ENCODE peak calls at places on chromosomes 3 and 15, in five cellular contexts. One of them, this sample, is unnamed.

GRCh38 chr3:131349946-131350347 is 31.6 kb upstream of the NUDT16 start:
- DNase-seq in GM23248: peak; percentile 91
- DNase-seq in adrenal gland: peak; percentile 92
- DNase-seq in neuronal stem cell: no peak
- DNase-seq in body of pancreas: no peak
- DNase-seq in this sample: no peak

GRCh38 chr3:15007681-15008141 is 57.4 kb downstream of the MRPS25 start:
- DNase-seq in GM23248: peak; percentile 83
- DNase-seq in neuronal stem cell: no peak
- DNase-seq in body of pancreas: no peak
- DNase-seq in adrenal gland: peak; percentile 73
- DNase-seq in this sample: no peak

GRCh38 chr3:139522421-139522820 is 17.1 kb downstream of the RBP1 start:
- DNase-seq in body of pancreas: no peak
- DNase-seq in GM23248: no peak
- DNase-seq in neuronal stem cell: no peak
- DNase-seq in adrenal gland: no peak
- DNase-seq in this sample: no peak

GRCh38 chr15:56698268-56698667 is 35.0 kb downstream of the ZNF280D start:
- DNase-seq in adrenal gland: no peak
- DNase-seq in body of pancreas: no peak
- DNase-seq in GM23248: no peak
- DNase-seq in neuronal stem cell: no peak
- DNase-seq in this sample: no peak

GRCh38 chr15:52076889-52077781 is 35.4 kb downstream of the BCL2L10 start:
- DNase-seq in neuronal stem cell: no peak
- DNase-seq in GM23248: peak; percentile 88
- DNase-seq in adrenal gland: peak; percentile 41
- DNase-seq in body of pancreas: no peak
- DNase-seq in this sample: no peak

GRCh38 chr3:189457201-189457607 is 174.0 kb upstream of the TP63 start:
- DNase-seq in body of pancreas: no peak
- DNase-seq in GM23248: peak; percentile 28
- DNase-seq in adrenal gland: no peak
- DNase-seq in neuronal stem cell: no peak
- DNase-seq in this sample: no peak

GRCh38 chr3:58117561-58118305 is 93.0 kb downstream of the DNASE1L3 start:
- DNase-seq in adrenal gland: peak; percentile 72
- DNase-seq in body of pancreas: peak; percentile 87
- DNase-seq in neuronal stem cell: no peak
- DNase-seq in GM23248: peak; percentile 45
- DNase-seq in this sample: no peak

GRCh38 chr3:195859061-195859845 is 47.5 kb upstream of the MUC4 start:
- DNase-seq in neuronal stem cell: peak; percentile 75
- DNase-seq in body of pancreas: peak; percentile 82
- DNase-seq in adrenal gland: peak; percentile 80
- DNase-seq in GM23248: peak; percentile 70
- DNase-seq in this sample: peak; percentile 49

GRCh38 chr3:12296511-12296910 is 7.6 kb downstream of the PPARG start:
- DNase-seq in neuronal stem cell: peak; percentile 33
- DNase-seq in GM23248: no peak
- DNase-seq in body of pancreas: no peak
- DNase-seq in adrenal gland: no peak
- DNase-seq in this sample: no peak

GRCh38 chr15:39509941-39510845 is 70.7 kb upstream of the THBS1 start:
- DNase-seq in GM23248: no peak
- DNase-seq in adrenal gland: no peak
- DNase-seq in body of pancreas: no peak
- DNase-seq in neuronal stem cell: no peak
- DNase-seq in this sample: no peak

GRCh38 chr3:4716731-4717362 is 223.7 kb downstream of the ITPR1 start:
- DNase-seq in GM23248: peak; percentile 82
- DNase-seq in adrenal gland: no peak
- DNase-seq in body of pancreas: no peak
- DNase-seq in neuronal stem cell: no peak
- DNase-seq in this sample: no peak

GRCh38 chr3:112767177-112767576 is 79.5 kb downstream of the CD200R1L start:
- DNase-seq in neuronal stem cell: no peak
- DNase-seq in GM23248: no peak
- DNase-seq in adrenal gland: no peak
- DNase-seq in body of pancreas: no peak
- DNase-seq in this sample: no peak

GRCh38 chr3:173065543-173065970 is 75.5 kb downstream of the SPATA16 start:
- DNase-seq in neuronal stem cell: no peak
- DNase-seq in GM23248: peak; percentile 18
- DNase-seq in body of pancreas: no peak
- DNase-seq in adrenal gland: peak; percentile 2
- DNase-seq in this sample: no peak

GRCh38 chr3:13112521-13113345 is 39.5 kb upstream of the IQSEC1 start:
- DNase-seq in adrenal gland: peak; percentile 19
- DNase-seq in body of pancreas: peak; percentile 17
- DNase-seq in neuronal stem cell: no peak
- DNase-seq in GM23248: peak; percentile 32
- DNase-seq in this sample: no peak

GRCh38 chr3:194422188-194422587 is 23.1 kb upstream of the GP5 start:
- DNase-seq in adrenal gland: no peak
- DNase-seq in body of pancreas: no peak
- DNase-seq in GM23248: peak; percentile 52
- DNase-seq in neuronal stem cell: no peak
- DNase-seq in this sample: no peak

GRCh38 chr15:64209680-64210334 is 47.0 kb upstream of the PPIB start:
- DNase-seq in GM23248: peak; percentile 64
- DNase-seq in adrenal gland: no peak
- DNase-seq in neuronal stem cell: no peak
- DNase-seq in body of pancreas: no peak
- DNase-seq in this sample: peak; percentile 87

GRCh38 chr15:66934315-66934930 is 131.0 kb upstream of the SMAD3 start:
- DNase-seq in adrenal gland: no peak
- DNase-seq in body of pancreas: no peak
- DNase-seq in neuronal stem cell: no peak
- DNase-seq in GM23248: no peak
- DNase-seq in this sample: no peak

GRCh38 chr3:99012051-99012450 is 110.6 kb upstream of the DCBLD2 start:
- DNase-seq in adrenal gland: no peak
- DNase-seq in body of pancreas: no peak
- DNase-seq in GM23248: peak; percentile 8
- DNase-seq in neuronal stem cell: no peak
- DNase-seq in this sample: no peak

GRCh38 chr15:60854858-60855568 is 374.1 kb downstream of the RORA start:
- DNase-seq in adrenal gland: no peak
- DNase-seq in body of pancreas: no peak
- DNase-seq in GM23248: no peak
- DNase-seq in neuronal stem cell: no peak
- DNase-seq in this sample: no peak

GRCh38 chr3:188589056-188589455 is 435.1 kb downstream of the LPP start:
- DNase-seq in body of pancreas: no peak
- DNase-seq in neuronal stem cell: no peak
- DNase-seq in adrenal gland: no peak
- DNase-seq in GM23248: no peak
- DNase-seq in this sample: no peak

GRCh38 chr3:62554264-62554799 is 181.0 kb upstream of the FEZF2 start:
- DNase-seq in GM23248: peak; percentile 25
- DNase-seq in body of pancreas: no peak
- DNase-seq in adrenal gland: no peak
- DNase-seq in neuronal stem cell: no peak
- DNase-seq in this sample: peak; percentile 31

GRCh38 chr3:49358884-49359225 is 702 bp upstream of the GPX1 start:
- DNase-seq in body of pancreas: no peak
- DNase-seq in GM23248: no peak
- DNase-seq in adrenal gland: no peak
- DNase-seq in neuronal stem cell: no peak
- DNase-seq in this sample: no peak

DNA sequence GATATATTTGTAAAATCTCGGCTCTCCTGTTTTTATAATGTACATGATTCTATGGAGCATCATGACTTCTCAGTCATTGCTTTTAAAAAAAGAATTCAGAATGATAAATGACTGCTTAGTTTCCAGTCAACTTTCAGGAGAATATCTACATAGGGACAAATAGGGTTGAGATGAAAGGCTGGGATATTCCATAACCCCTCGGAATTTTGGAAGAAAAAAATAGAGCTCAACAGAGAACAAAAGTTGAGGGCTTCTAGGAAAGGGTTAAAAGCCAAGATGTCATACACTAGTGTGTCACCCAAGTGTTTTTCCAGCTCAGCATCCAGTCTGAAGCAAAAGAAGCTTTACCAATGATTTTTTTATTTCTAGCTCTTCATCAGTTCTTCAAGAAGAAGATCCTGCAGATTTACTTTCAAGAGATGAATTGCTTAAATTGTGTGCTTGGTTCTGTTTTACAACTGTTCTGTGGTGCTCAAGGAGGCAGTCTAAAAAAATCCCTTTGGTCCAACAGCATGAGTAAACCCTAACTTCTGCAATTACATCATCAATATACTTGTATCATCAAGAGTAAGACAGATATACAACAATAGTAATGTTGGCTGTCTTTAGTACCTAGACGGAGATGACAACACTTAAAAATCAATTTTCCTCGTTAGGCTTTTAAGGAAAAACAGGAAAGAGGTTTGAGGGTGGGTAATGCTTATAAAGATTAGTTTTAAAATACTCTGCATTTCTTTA is 979 bp downstream of the UNC13C start:
- DNase-seq in GM23248: no peak
- DNase-seq in adrenal gland: no peak
- DNase-seq in neuronal stem cell: no peak
- DNase-seq in body of pancreas: no peak
- DNase-seq in this sample: no peak
- H3K4me3 ChIP-seq in GM23248: no peak overlapping the region
- H3K4me3 ChIP-seq in adrenal gland: no peak overlapping the region
- H3K4me3 ChIP-seq in neuronal stem cell: no peak overlapping the region
- H3K4me3 ChIP-seq in body of pancreas: no peak overlapping the region
- H3K4me3 ChIP-seq in this sample: no peak overlapping the region

GRCh38 chr3:150409527-150410310 is 1.6 kb downstream of the TSC22D2 start:
- DNase-seq in GM23248: peak; percentile 82
- DNase-seq in neuronal stem cell: peak; percentile 76
- DNase-seq in body of pancreas: peak; percentile 83
- DNase-seq in adrenal gland: peak; percentile 78
- DNase-seq in this sample: peak; percentile 47
- H3K4me1 ChIP-seq in GM23248: peaks cover 24% of the 10 kb centered on the region
- H3K4me1 ChIP-seq in neuronal stem cell: no peaks in the 10 kb centered on the region
- H3K4me1 ChIP-seq in body of pancreas: peaks cover 26% of the 10 kb centered on the region
- H3K4me1 ChIP-seq in adrenal gland: peaks cover 23% of the 10 kb centered on the region
- H3K4me1 ChIP-seq in this sample: peaks cover 14% of the 10 kb centered on the region

DNA sequence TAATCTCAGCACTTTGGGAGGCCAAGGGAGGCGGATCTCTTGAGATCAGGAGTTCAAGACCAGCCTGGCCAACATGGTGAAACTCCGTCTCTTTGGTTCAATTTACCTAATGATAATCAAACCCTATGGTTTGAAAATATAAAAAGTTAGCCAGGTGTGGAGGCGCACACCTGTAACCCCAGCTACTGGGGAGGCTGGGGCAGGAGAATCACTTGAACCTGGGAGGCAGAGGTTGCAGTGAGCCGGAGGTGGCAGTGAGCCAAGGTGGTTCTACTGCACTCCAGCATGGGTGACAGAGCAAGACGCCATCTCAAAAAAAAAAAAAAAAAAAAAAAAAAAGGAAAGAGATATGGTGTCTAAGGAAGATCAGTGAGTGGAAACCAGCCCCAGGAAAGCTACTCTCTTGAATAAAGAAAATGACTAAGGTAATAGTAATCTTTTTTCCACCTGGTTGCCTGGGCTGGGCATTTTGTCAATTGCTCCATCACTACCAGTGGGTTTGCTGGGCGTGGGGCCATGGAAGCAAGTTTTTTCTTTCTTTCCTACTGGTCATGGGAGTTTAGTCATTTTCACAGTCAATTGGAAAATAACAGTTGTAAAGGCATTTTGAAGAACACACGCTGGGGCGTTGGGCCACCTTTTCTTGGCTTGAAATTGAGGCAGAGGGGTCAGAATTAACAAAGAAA is 387.6 kb upstream of the RGMA start:
- DNase-seq in body of pancreas: no peak
- DNase-seq in adrenal gland: no peak
- DNase-seq in neuronal stem cell: no peak
- DNase-seq in GM23248: no peak
- DNase-seq in this sample: no peak
- H3K9me3 ChIP-seq in body of pancreas: no peaks in the 10 kb centered on the region
- H3K9me3 ChIP-seq in adrenal gland: no peaks in the 10 kb centered on the region
- H3K9me3 ChIP-seq in neuronal stem cell: no peaks in the 10 kb centered on the region
- H3K9me3 ChIP-seq in GM23248: no peaks in the 10 kb centered on the region
- H3K9me3 ChIP-seq in this sample: no peaks in the 10 kb centered on the region

DNA sequence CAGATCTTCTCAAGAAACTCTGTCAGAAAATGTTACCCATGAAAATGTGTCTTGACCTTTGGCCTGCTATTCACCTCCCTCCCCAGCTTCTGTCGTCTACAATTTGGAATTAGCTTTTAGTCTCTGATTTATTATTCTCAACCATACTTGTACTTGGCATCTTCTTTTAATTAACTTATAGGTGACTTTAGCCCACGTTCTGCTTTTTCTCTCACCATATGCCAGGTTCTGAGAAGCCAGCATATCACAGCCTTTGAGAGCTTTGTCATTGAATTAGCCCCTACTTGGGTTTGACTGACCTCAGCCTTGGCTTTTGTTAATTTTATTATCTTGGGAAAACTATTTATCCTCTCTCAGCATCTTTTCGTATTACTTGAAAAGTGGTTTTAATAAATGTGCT is 355.9 kb downstream of the OXSM start:
- DNase-seq in body of pancreas: no peak
- DNase-seq in neuronal stem cell: no peak
- DNase-seq in adrenal gland: no peak
- DNase-seq in GM23248: no peak
- DNase-seq in this sample: no peak
- H3K4me3 ChIP-seq in body of pancreas: no peak overlapping the region
- H3K4me3 ChIP-seq in neuronal stem cell: no peak overlapping the region
- H3K4me3 ChIP-seq in adrenal gland: no peak overlapping the region
- H3K4me3 ChIP-seq in GM23248: no peak overlapping the region
- H3K4me3 ChIP-seq in this sample: no peak overlapping the region

GRCh38 chr3:44984335-44984734 is 8.3 kb downstream of the EXOSC7 start:
- DNase-seq in adrenal gland: no peak
- DNase-seq in GM23248: no peak
- DNase-seq in body of pancreas: no peak
- DNase-seq in neuronal stem cell: no peak
- DNase-seq in this sample: no peak

GRCh38 chr3:44981220-44981619 is 5.2 kb downstream of the EXOSC7 start:
- DNase-seq in neuronal stem cell: no peak
- DNase-seq in adrenal gland: no peak
- DNase-seq in GM23248: peak; percentile 36
- DNase-seq in body of pancreas: no peak
- DNase-seq in this sample: no peak

GRCh38 chr3:44981751-44982150 is 5.7 kb downstream of the EXOSC7 start:
- DNase-seq in body of pancreas: no peak
- DNase-seq in adrenal gland: peak; percentile 86
- DNase-seq in neuronal stem cell: no peak
- DNase-seq in GM23248: no peak
- DNase-seq in this sample: no peak

GRCh38 chr3:44983413-44984040 is 7.5 kb downstream of the EXOSC7 start:
- DNase-seq in body of pancreas: no peak
- DNase-seq in neuronal stem cell: no peak
- DNase-seq in GM23248: peak; percentile 10
- DNase-seq in adrenal gland: peak; percentile 68
- DNase-seq in this sample: no peak

GRCh38 chr3:44982817-44983216 is 6.8 kb downstream of the EXOSC7 start:
- DNase-seq in adrenal gland: no peak
- DNase-seq in neuronal stem cell: no peak
- DNase-seq in GM23248: no peak
- DNase-seq in body of pancreas: no peak
- DNase-seq in this sample: no peak
- H3K4me1 ChIP-seq in adrenal gland: peaks cover 38% of the 10 kb centered on the region
- H3K4me1 ChIP-seq in neuronal stem cell: no peaks in the 10 kb centered on the region
- H3K4me1 ChIP-seq in GM23248: peaks cover 6% of the 10 kb centered on the region
- H3K4me1 ChIP-seq in body of pancreas: peaks cover 38% of the 10 kb centered on the region
- H3K4me1 ChIP-seq in this sample: no peaks in the 10 kb centered on the region

GRCh38 chr3:179493260-179493659 is 42.0 kb upstream of the GNB4 start:
- DNase-seq in body of pancreas: no peak
- DNase-seq in neuronal stem cell: no peak
- DNase-seq in GM23248: no peak
- DNase-seq in adrenal gland: no peak
- DNase-seq in this sample: no peak
- H3K9me3 ChIP-seq in body of pancreas: peaks cover 2% of the 10 kb centered on the region
- H3K9me3 ChIP-seq in neuronal stem cell: peaks cover 14% of the 10 kb centered on the region
- H3K9me3 ChIP-seq in GM23248: peaks cover 9% of the 10 kb centered on the region
- H3K9me3 ChIP-seq in adrenal gland: peaks cover 15% of the 10 kb centered on the region
- H3K9me3 ChIP-seq in this sample: no peaks in the 10 kb centered on the region

This sample was measured in HAP-1.